ENCODE peak calls at places on chromosomes 7 and 10, in seven cellular contexts. Y is fibroblast of lung; U is tibial nerve; L is ascending aorta; C is CD8-positive, alpha-beta T cell; X is prostate gland; E is body of pancreas. P is an unnamed sample.

GRCh38 chr7:957418-958220 is 3.1 kb upstream of the ADAP1 start:
- DNase-seq in Y (no peak), U (no peak), L (no peak), C (no peak), X (no peak), E (no peak), P (no peak)

GRCh38 chr7:139887895-139888518 is 58.9 kb downstream of the TBXAS1 start:
- DNase-seq in Y (no peak), U (no peak), L (no peak), C (no peak), X (no peak), E (no peak), P (no peak)

GRCh38 chr7:155344270-155344617 is 46.6 kb downstream of the INSIG1 start:
- DNase-seq in Y (no peak), U (no peak), L (no peak), C (no peak), X (no peak), E (peak; percentile 10), P (no peak)

GRCh38 chr10:121696854-121697253 is 98.6 kb upstream of the FGFR2 start:
- DNase-seq in Y (no peak), U (no peak), L (no peak), C (no peak), X (no peak), E (peak; percentile 34), P (no peak)

GRCh38 chr7:143015102-143015501 is 11.8 kb downstream of the OR9A2 start:
- DNase-seq in Y (no peak), U (no peak), L (no peak), C (no peak), X (no peak), E (no peak), P (no peak)

GRCh38 chr7:16739863-16740622 is 13.5 kb upstream of the TSPAN13 start:
- DNase-seq in Y (peak; percentile 99), U (no peak), L (no peak), C (no peak), X (peak; percentile 70), E (no peak), P (no peak)

GRCh38 chr7:4159761-4160554 is 522.1 kb upstream of the FOXK1 start:
- DNase-seq in Y (peak; percentile 24), U (no peak), L (no peak), C (no peak), X (no peak), E (no peak), P (peak; percentile 71)

GRCh38 chr10:82778908-82779307 is 903.9 kb downstream of the NRG3 start:
- DNase-seq in Y (no peak), U (no peak), L (no peak), C (no peak), X (no peak), E (no peak), P (no peak)

GRCh38 chr10:43125881-43126731 is 12.1 kb upstream of the CSGALNACT2 start:
- DNase-seq in Y (no peak), U (no peak), L (no peak), C (no peak), X (no peak), E (no peak), P (no peak)

GRCh38 chr7:79227035-79227434 is 226.4 kb downstream of the MAGI2 start:
- DNase-seq in Y (peak; percentile 34), U (no peak), L (no peak), C (no peak), X (no peak), E (no peak), P (no peak)

GRCh38 chr7:158187055-158187770 is 400.4 kb downstream of the PTPRN2 start:
- DNase-seq in Y (peak; percentile 61), U (no peak), L (no peak), C (no peak), X (no peak), E (no peak), P (no peak)

GRCh38 chr10:80468002-80468401 is 13.9 kb downstream of the TSPAN14 start:
- DNase-seq in Y (no peak), U (peak; percentile 66), L (peak; percentile 65), C (peak; percentile 86), X (peak; percentile 81), E (no peak), P (no peak)

GRCh38 chr10:20277820-20278219 is 461.6 kb downstream of the PLXDC2 start:
- DNase-seq in Y (no peak), U (no peak), L (no peak), C (no peak), X (no peak), E (no peak), P (no peak)

GRCh38 chr7:29487424-29487823 is 76.2 kb upstream of the PRR15 start:
- DNase-seq in Y (no peak), U (no peak), L (no peak), C (no peak), X (no peak), E (no peak), P (no peak)

GRCh38 chr10:102300289-102300843 is 55.0 kb downstream of the GBF1 start:
- DNase-seq in Y (peak; percentile 96), U (no peak), L (no peak), C (no peak), X (no peak), E (no peak), P (no peak)

GRCh38 chr7:929311-929711 is 25.2 kb downstream of the ADAP1 start:
- DNase-seq in Y (no peak), U (peak; percentile 23), L (no peak), C (no peak), X (no peak), E (no peak), P (no peak)

GRCh38 chr7:35802649-35803048 is 1.8 kb downstream of the SEPTIN7 start:
- DNase-seq in Y (peak; percentile 23), U (no peak), L (no peak), C (peak; percentile 55), X (no peak), E (no peak), P (no peak)

GRCh38 chr7:77933394-77933793 is 134.8 kb downstream of the PHTF2 start:
- DNase-seq in Y (peak; percentile 69), U (no peak), L (no peak), C (no peak), X (no peak), E (no peak), P (no peak)

GRCh38 chr7:44769381-44770209 is 20.9 kb downstream of the ZMIZ2 start:
- DNase-seq in Y (peak; percentile 67), U (no peak), L (no peak), C (no peak), X (no peak), E (peak; percentile 34), P (peak; percentile 47)

GRCh38 chr7:67502929-67503328 is 506.3 kb downstream of the TYW1 start:
- DNase-seq in Y (no peak), U (no peak), L (no peak), C (no peak), X (no peak), E (no peak), P (no peak)

GRCh38 chr7:151135525-151135845 is 32.0 kb downstream of the GBX1 start:
- DNase-seq in Y (no peak), U (no peak), L (no peak), C (peak; percentile 11), X (no peak), E (no peak), P (no peak)

GRCh38 chr10:15704581-15704968 is 15.1 kb downstream of the ITGA8 start:
- DNase-seq in Y (no peak), U (no peak), L (no peak), C (no peak), X (no peak), E (no peak), P (no peak)

GRCh38 chr10:77070892-77071595 is 566.6 kb downstream of the KCNMA1 start:
- DNase-seq in Y (no peak), U (peak; percentile 69), L (no peak), C (no peak), X (no peak), E (no peak), P (no peak)

GRCh38 chr10:120607016-120607709 is 150.1 kb downstream of the PLPP4 start:
- DNase-seq in Y (peak; percentile 95), U (no peak), L (no peak), C (no peak), X (no peak), E (no peak), P (no peak)

GRCh38 chr7:32155712-32156111 is 85.5 kb upstream of the PDE1C start:
- DNase-seq in Y (peak; percentile 25), U (no peak), L (no peak), C (no peak), X (no peak), E (no peak), P (no peak)

GRCh38 chr7:32158076-32158475 is 87.9 kb upstream of the PDE1C start:
- DNase-seq in Y (peak; percentile 68), U (no peak), L (no peak), C (no peak), X (no peak), E (no peak), P (no peak)

GRCh38 chr7:32154797-32155196 is 84.6 kb upstream of the PDE1C start:
- DNase-seq in Y (peak; percentile 65), U (no peak), L (peak; percentile 30), C (no peak), X (no peak), E (no peak), P (no peak)

GRCh38 chr7:32161708-32162107 is 91.5 kb upstream of the PDE1C start:
- DNase-seq in Y (peak; percentile 96), U (no peak), L (no peak), C (no peak), X (no peak), E (no peak), P (no peak)

DNA sequence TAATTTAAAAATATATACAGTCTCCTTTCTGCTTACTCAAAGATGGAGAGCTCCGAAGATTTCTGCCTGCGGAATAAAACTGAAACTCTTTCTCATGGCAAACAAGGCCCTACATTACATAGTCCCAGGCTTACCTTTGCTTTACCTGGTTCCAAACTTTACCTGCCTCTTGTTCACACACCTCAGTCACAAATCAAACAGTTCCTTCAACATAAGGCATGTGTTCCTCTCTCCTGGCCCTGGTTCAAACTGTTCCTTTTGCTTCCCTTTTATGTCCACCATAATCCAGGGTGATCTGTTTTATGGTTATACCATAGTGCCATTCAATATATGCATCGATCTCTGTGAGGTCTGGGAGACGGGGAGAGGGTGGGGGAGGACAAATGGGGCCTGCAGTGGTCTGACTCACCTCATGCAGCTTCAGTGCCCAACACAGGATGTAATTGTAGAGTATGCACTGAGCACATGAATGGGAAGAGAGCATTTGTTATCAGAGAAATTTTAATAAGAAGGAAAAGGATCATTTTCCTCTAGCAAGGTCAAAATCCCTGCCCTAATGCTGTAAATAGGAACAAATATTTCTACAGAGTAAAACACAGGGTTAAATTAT is 88.6 kb upstream of the PDE1C start:
- DNase-seq in Y (peak; percentile 54), U (no peak), L (no peak), C (no peak), X (no peak), E (no peak), P (no peak)
- H3K4me1 ChIP-seq in Y (peaks cover 8% of the 10 kb centered on the region), U (peaks cover 5% of the 10 kb centered on the region), L (no peaks in the 10 kb centered on the region), C (no peaks in the 10 kb centered on the region), X (no peaks in the 10 kb centered on the region), E (no peaks in the 10 kb centered on the region), P (no peaks in the 10 kb centered on the region)

GRCh38 chr10:133362846-133363245 is 5.0 kb upstream of the FUOM start:
- DNase-seq in Y (no peak), U (no peak), L (no peak), C (no peak), X (no peak), E (no peak), P (no peak)
- TF ChIP-seq CTCF in Y (no peak), U (no peak), L (no peak), C (no peak), X (no peak), E (no peak), P (no peak)

GRCh38 chr10:132576671-132577349 is 39.2 kb downstream of the INPP5A start:
- DNase-seq in Y (no peak), U (no peak), L (no peak), C (no peak), X (no peak), E (no peak), P (no peak)
- H3K4me1 ChIP-seq in Y (peaks cover 16% of the 10 kb centered on the region), U (peaks cover 17% of the 10 kb centered on the region), L (peaks cover 40% of the 10 kb centered on the region), C (peaks cover 25% of the 10 kb centered on the region), X (peaks cover 39% of the 10 kb centered on the region), E (peaks cover 58% of the 10 kb centered on the region), P (peaks cover 50% of the 10 kb centered on the region)

GRCh38 chr7:21300692-21301091 is 127.2 kb upstream of the SP4 start:
- DNase-seq in Y (no peak), U (no peak), L (no peak), C (no peak), X (no peak), E (no peak), P (no peak)
- TF ChIP-seq CTCF in Y (no peak), U (no peak), L (no peak), C (peak; percentile 42), X (no peak), E (peak; percentile 5), P (peak; percentile 61)